ENCODE peak calls at places on chromosome 12, in six cellular contexts. E is NCI-H1092 treated with DMSO at 0.1 percent for 48 hours, P is DMS 273 treated with DMSO at 0.1 percent for 48 hours, A is NCI-H345, X is RKO, L is MCF 10A. U is an unnamed sample.
A peak's percentile ranks its signal among the peaks of the same experiment; 100 is the strongest.

GRCh38 chr12:54028324-54029201 is at the start of gene HOXC6:
- DNase-seq in E (peak; percentile 69), L (peak; percentile 48), P (no peak), X (peak; percentile 60), A (peak; percentile 16), U (no peak)

GRCh38 chr12:8078400-8078799 is 3.7 kb upstream of the NECAP1 start:
- DNase-seq in A (peak; percentile 27), E (peak; percentile 13), L (peak; percentile 57), P (no peak), X (peak; percentile 81), U (no peak)

GRCh38 chr12:104055686-104056388 is 5.8 kb upstream of the GLT8D2 start:
- DNase-seq in A (no peak), X (no peak), P (peak; percentile 99), L (peak; percentile 55), E (peak; percentile 97), U (peak; percentile 71)

GRCh38 chr12:112879191-112879705 is 27.5 kb upstream of the OAS1 start:
- DNase-seq in X (no peak), L (no peak), A (no peak), E (no peak), P (no peak), U (no peak)

GRCh38 chr12:124356221-124356620 is 61.3 kb downstream of the RFLNA start:
- DNase-seq in L (no peak), X (no peak), E (no peak), A (no peak), P (no peak), U (no peak)

GRCh38 chr12:114649585-114649984 is 34.4 kb downstream of the TBX3 start:
- DNase-seq in E (no peak), L (no peak), A (no peak), X (no peak), P (no peak), U (no peak)

GRCh38 chr12:6193853-6194815 is 6.1 kb upstream of the CD9 start:
- DNase-seq in P (no peak), E (no peak), X (no peak), L (peak; percentile 61), A (no peak), U (no peak)

GRCh38 chr12:13173012-13173441 is 23.5 kb upstream of the EMP1 start:
- DNase-seq in E (no peak), P (no peak), L (no peak), A (no peak), X (no peak), U (no peak)

GRCh38 chr12:612886-613285 is 50.4 kb downstream of the NINJ2 start:
- DNase-seq in L (no peak), X (no peak), P (no peak), E (no peak), A (no peak), U (no peak)

GRCh38 chr12:130335517-130336392 is 1.9 kb upstream of the PIWIL1 start:
- DNase-seq in E (peak; percentile 66), X (peak; percentile 67), L (peak; percentile 60), P (peak; percentile 4), A (peak; percentile 74), U (peak; percentile 57)

GRCh38 chr12:62598846-62599245 is 132.2 kb downstream of the MON2 start:
- DNase-seq in X (no peak), L (no peak), A (no peak), P (no peak), E (no peak), U (no peak)

GRCh38 chr12:22287776-22288621 is 46.5 kb downstream of the ST8SIA1 start:
- DNase-seq in X (peak; percentile 12), P (no peak), L (no peak), A (peak; percentile 27), E (no peak), U (no peak)

GRCh38 chr12:8508912-8509841 is 4.1 kb upstream of the CLEC4D start:
- DNase-seq in A (no peak), E (no peak), P (no peak), L (no peak), X (no peak), U (no peak)

GRCh38 chr12:67428431-67428830 is 159.3 kb downstream of the CAND1 start:
- DNase-seq in E (no peak), P (no peak), X (no peak), L (no peak), A (no peak), U (no peak)

GRCh38 chr12:103493199-103493598 is 2.6 kb downstream of the C12orf42 start:
- DNase-seq in X (no peak), P (no peak), A (no peak), E (no peak), L (peak; percentile 73), U (no peak)

GRCh38 chr12:88342434-88342833 is 200.3 kb downstream of the TMTC3 start:
- DNase-seq in X (no peak), E (no peak), P (no peak), A (no peak), L (no peak), U (no peak)

GRCh38 chr12:55280991-55281390 is 15.4 kb downstream of the OR6C6 start:
- DNase-seq in X (no peak), L (no peak), P (no peak), E (no peak), A (no peak), U (no peak)

GRCh38 chr12:124328116-124328515 is 33.2 kb downstream of the RFLNA start:
- DNase-seq in E (no peak), A (no peak), X (no peak), P (no peak), L (no peak), U (no peak)